ENCODE peak calls at places on chromosomes 2 and 18, in eight cellular contexts. W is BJ, D is T-helper 1 cell, Z is substantia nigra, Q is NAMALWA, F is NCI-H510A treated with DMSO at 0.1 percent for 48 hours, J is choroid plexus epithelial cell, I is OCI-LY7. X is an unnamed sample.

GRCh38 chr2:234463626-234464290 is 33.1 kb downstream of the ARL4C start:
- DNase-seq in W (no peak), D (peak), Z (no peak), Q (no peak), F (peak), J (no peak), I (no peak), X (no peak)

GRCh38 chr2:177242136-177242987 is 22.2 kb downstream of the NFE2L2 start:
- DNase-seq in W (peak), D (no peak), Z (no peak), Q (no peak), F (peak), J (peak), I (no peak), X (peak)

GRCh38 chr2:58916127-58916526 is 675.0 kb upstream of the FANCL start:
- DNase-seq in W (no peak), D (no peak), Z (no peak), Q (no peak), F (no peak), J (no peak), I (no peak), X (no peak)

GRCh38 chr2:217612920-217613319 is 389.9 kb downstream of the TNS1 start:
- DNase-seq in W (no peak), D (no peak), Z (no peak), Q (no peak), F (peak), J (no peak), I (no peak), X (no peak)

GRCh38 chr2:10532631-10533101 is 84.5 kb upstream of the ODC1 start:
- DNase-seq in W (no peak), D (no peak), Z (no peak), Q (no peak), F (no peak), J (no peak), I (no peak), X (no peak)

GRCh38 chr2:153557211-153557610 is 78.6 kb upstream of the RPRM start:
- DNase-seq in W (no peak), D (no peak), Z (no peak), Q (no peak), F (no peak), J (no peak), I (no peak), X (no peak)

GRCh38 chr2:128169497-128169896 is 78.5 kb downstream of the UGGT1 start:
- DNase-seq in W (no peak), D (no peak), Z (no peak), Q (no peak), F (no peak), J (peak), I (no peak), X (peak)

GRCh38 chr18:41875094-41875780 is 79.8 kb upstream of the PIK3C3 start:
- DNase-seq in W (no peak), D (no peak), Z (no peak), Q (no peak), F (no peak), J (peak), I (no peak), X (peak)

GRCh38 chr2:134178109-134178877 is 75.6 kb upstream of the MGAT5 start:
- DNase-seq in W (no peak), D (no peak), Z (no peak), Q (no peak), F (no peak), J (peak), I (peak), X (peak)

GRCh38 chr2:40282428-40282827 is 169.5 kb downstream of the SLC8A1 start:
- DNase-seq in W (peak), D (no peak), Z (no peak), Q (peak), F (no peak), J (no peak), I (peak), X (peak)

GRCh38 chr2:58019209-58019608 is 27.4 kb upstream of the VRK2 start:
- DNase-seq in W (no peak), D (no peak), Z (no peak), Q (no peak), F (no peak), J (peak), I (no peak), X (no peak)

GRCh38 chr2:28664120-28664842 is 87.3 kb upstream of the PPP1CB start:
- DNase-seq in W (no peak), D (no peak), Z (no peak), Q (no peak), F (peak), J (peak), I (no peak), X (peak)

GRCh38 chr2:195470622-195471021 is 186.4 kb upstream of the SLC39A10 start:
- DNase-seq in W (no peak), D (no peak), Z (no peak), Q (no peak), F (no peak), J (no peak), I (no peak), X (no peak)

GRCh38 chr2:47561906-47562305 is 158.9 kb downstream of the MSH2 start:
- DNase-seq in W (no peak), D (no peak), Z (no peak), Q (no peak), F (no peak), J (no peak), I (no peak), X (no peak)

GRCh38 chr2:41602351-41602750 is 445.5 kb upstream of the PKDCC start:
- DNase-seq in W (no peak), D (no peak), Z (no peak), Q (no peak), F (no peak), J (no peak), I (no peak), X (peak)

GRCh38 chr2:195923889-195924288 is 144.7 kb downstream of the DNAH7 start:
- DNase-seq in W (no peak), D (no peak), Z (no peak), Q (no peak), F (no peak), J (no peak), I (no peak), X (no peak)